ENCODE peak calls at places on chromosomes 12 and 14, in eight cellular contexts. P is neural progenitor cell; W is IMR-90; B is neuronal stem cell; E is Right ventricle myocardium superior; T is stimulated activated CD8-positive, alpha-beta memory T cell treated with anti-CD3 and anti-CD28 coated beads, Interleukin-2, amount 100 ng/mL, for 1 hour; X is iPS-NIHi11; D is amniotic stem cell. M is an unnamed sample.

GRCh38 chr14:94045101-94045500 is 19.0 kb downstream of the OTUB2 start:
- DNase-seq in W (no peak), T (no peak), B (no peak), E (no peak), P (no peak), D (no peak), X (no peak), M (no peak)

GRCh38 chr14:23040100-23040499 is 1.9 kb upstream of the PSMB11 start:
- DNase-seq in P (no peak), B (no peak), X (no peak), E (no peak), W (no peak), D (no peak), T (no peak), M (no peak)

GRCh38 chr14:51069065-51069464 is 25.8 kb downstream of the TRIM9 start:
- DNase-seq in B (no peak), E (no peak), X (no peak), W (no peak), P (no peak), D (no peak), T (no peak), M (no peak)

GRCh38 chr14:59699422-59699821 is 122.8 kb upstream of the CCDC175 start:
- DNase-seq in X (no peak), B (no peak), D (no peak), E (no peak), T (no peak), W (no peak), P (no peak), M (no peak)

GRCh38 chr14:36662543-36663403 is 1.1 kb downstream of the PAX9 start:
- DNase-seq in X (no peak), P (peak), D (no peak), T (no peak), B (no peak), E (no peak), W (no peak), M (no peak)

GRCh38 chr12:51522696-51523095 is 68.3 kb upstream of the SCN8A start:
- DNase-seq in B (no peak), W (no peak), P (no peak), T (no peak), E (no peak), D (no peak), X (no peak), M (no peak)

GRCh38 chr14:104892517-104893434 is 27.7 kb downstream of the CEP170B start:
- DNase-seq in E (peak), T (no peak), B (no peak), W (no peak), D (no peak), P (no peak), X (peak), M (no peak)

GRCh38 chr14:95303552-95303951 is 16.2 kb downstream of the CLMN start:
- DNase-seq in W (no peak), D (no peak), E (no peak), P (no peak), T (no peak), X (no peak), B (no peak), M (no peak)

M was measured in esophagus squamous epithelium.